ENCODE peak calls at places on chromosomes 12 and 14, in seven cellular contexts. Q, F, N, W, L, O and G are unnamed samples.

GRCh38 chr14:100221419-100222218 is 17.3 kb upstream of the YY1 start:
- DNase-seq in Q (peak), F (peak), N (no peak), W (peak), L (no peak), O (no peak), G (no peak)

GRCh38 chr14:84107835-84108343 is 1422.1 kb upstream of the FLRT2 start:
- DNase-seq in Q (no peak), F (no peak), N (no peak), W (no peak), L (no peak), O (no peak), G (no peak)

GRCh38 chr12:43407816-43408645 is 144.0 kb downstream of the ADAMTS20 start:
- DNase-seq in Q (no peak), F (peak), N (no peak), W (no peak), L (no peak), O (no peak), G (no peak)

GRCh38 chr12:119868992-119869391 is 8.1 kb downstream of the CIT start:
- DNase-seq in Q (no peak), F (no peak), N (no peak), W (peak), L (no peak), O (no peak), G (no peak)

GRCh38 chr12:48764521-48764920 is 24.4 kb downstream of the ADCY6 start:
- DNase-seq in Q (no peak), F (peak), N (no peak), W (peak), L (no peak), O (no peak), G (no peak)

GRCh38 chr14:75141967-75142366 is 15.1 kb upstream of the NEK9 start:
- DNase-seq in Q (no peak), F (peak), N (no peak), W (no peak), L (no peak), O (no peak), G (no peak)

GRCh38 chr14:81323621-81324400 is 76.3 kb downstream of the STON2 start:
- DNase-seq in Q (peak), F (peak), N (no peak), W (peak), L (no peak), O (no peak), G (peak)

GRCh38 chr12:98893601-98894411 is 248.7 kb downstream of the APAF1 start:
- DNase-seq in Q (no peak), F (no peak), N (no peak), W (no peak), L (no peak), O (no peak), G (no peak)

GRCh38 chr14:56185991-56186390 is 67.8 kb downstream of the PELI2 start:
- DNase-seq in Q (no peak), F (no peak), N (no peak), W (peak), L (no peak), O (no peak), G (no peak)

GRCh38 chr14:50047274-50047676 is 69.1 kb downstream of the VCPKMT start:
- DNase-seq in Q (peak), F (peak), N (no peak), W (peak), L (no peak), O (no peak), G (no peak)

GRCh38 chr14:54567634-54568561 is 970 bp downstream of the SAMD4A start:
- DNase-seq in Q (peak), F (peak), N (peak), W (peak), L (peak), O (peak), G (no peak)

GRCh38 chr12:107458163-107458562 is 227.4 kb upstream of the PWP1 start:
- DNase-seq in Q (no peak), F (no peak), N (no peak), W (peak), L (no peak), O (no peak), G (no peak)

GRCh38 chr12:121688966-121689365 is 19.5 kb upstream of the MORN3 start:
- DNase-seq in Q (no peak), F (no peak), N (no peak), W (no peak), L (no peak), O (no peak), G (no peak)

GRCh38 chr12:34405286-34406227 is 383.3 kb downstream of the ALG10 start:
- DNase-seq in Q (peak), F (no peak), N (peak), W (no peak), L (peak), O (peak), G (no peak)

GRCh38 chr12:121800694-121801600 is 2.9 kb upstream of the SETD1B start:
- DNase-seq in Q (peak), F (peak), N (peak), W (peak), L (peak), O (no peak), G (no peak)

GRCh38 chr12:27279836-27280235 is 35.8 kb downstream of the STK38L start:
- DNase-seq in Q (no peak), F (peak), N (no peak), W (peak), L (no peak), O (no peak), G (no peak)

GRCh38 chr12:76256904-76257303 is 91.3 kb downstream of the BBS10 start:
- DNase-seq in Q (no peak), F (no peak), N (no peak), W (no peak), L (no peak), O (no peak), G (no peak)

GRCh38 chr14:54902521-54903420 is at the start of gene GCH1:
- DNase-seq in Q (peak), F (peak), N (peak), W (peak), L (no peak), O (peak), G (no peak)

GRCh38 chr12:27272375-27273028 is 28.4 kb downstream of the STK38L start:
- DNase-seq in Q (no peak), F (no peak), N (no peak), W (peak), L (no peak), O (no peak), G (no peak)

GRCh38 chr12:547883-548470 is 88.2 kb downstream of the B4GALNT3 start:
- DNase-seq in Q (no peak), F (no peak), N (no peak), W (no peak), L (no peak), O (no peak), G (no peak)

GRCh38 chr12:87953257-87953860 is 75.8 kb downstream of the C12orf50 start:
- DNase-seq in Q (no peak), F (peak), N (no peak), W (no peak), L (no peak), O (no peak), G (no peak)

GRCh38 chr14:28707814-28708213 is 58.8 kb upstream of the FOXG1 start:
- DNase-seq in Q (no peak), F (peak), N (no peak), W (no peak), L (no peak), O (no peak), G (peak)

GRCh38 chr12:115232455-115233156 is 548.6 kb upstream of the TBX3 start:
- DNase-seq in Q (no peak), F (no peak), N (no peak), W (no peak), L (no peak), O (no peak), G (no peak)

GRCh38 chr14:93909429-93910128 is 17.6 kb upstream of the FAM181A start:
- DNase-seq in Q (no peak), F (no peak), N (no peak), W (no peak), L (no peak), O (no peak), G (no peak)

GRCh38 chr12:112750971-112751370 is 40.6 kb upstream of the RPH3A start:
- DNase-seq in Q (no peak), F (peak), N (no peak), W (no peak), L (no peak), O (no peak), G (no peak)

GRCh38 chr14:30708157-30708556 is 86.0 kb downstream of the SCFD1 start:
- DNase-seq in Q (no peak), F (no peak), N (no peak), W (no peak), L (no peak), O (no peak), G (no peak)

GRCh38 chr12:115916910-115917668 is 360.4 kb downstream of the MED13L start:
- DNase-seq in Q (peak), F (peak), N (peak), W (peak), L (peak), O (peak), G (no peak)

GRCh38 chr12:121212875-121213274 is 2.9 kb downstream of the P2RX4 start:
- DNase-seq in Q (no peak), F (no peak), N (peak), W (no peak), L (no peak), O (no peak), G (no peak)

GRCh38 chr12:67624355-67624754 is 24.2 kb upstream of the DYRK2 start:
- DNase-seq in Q (no peak), F (no peak), N (no peak), W (no peak), L (no peak), O (no peak), G (no peak)

GRCh38 chr12:38983117-38983571 is 77.8 kb upstream of the CPNE8 start:
- DNase-seq in Q (no peak), F (no peak), N (no peak), W (peak), L (no peak), O (no peak), G (no peak)

GRCh38 chr14:69673578-69674305 is 62.3 kb downstream of the SUSD6 start:
- DNase-seq in Q (no peak), F (no peak), N (no peak), W (peak), L (no peak), O (no peak), G (no peak)

GRCh38 chr14:29671034-29671433 is 256.6 kb downstream of the PRKD1 start:
- DNase-seq in Q (no peak), F (no peak), N (no peak), W (no peak), L (no peak), O (no peak), G (no peak)

GRCh38 chr14:63186453-63186852 is 17.8 kb upstream of the RHOJ start:
- DNase-seq in Q (no peak), F (peak), N (no peak), W (no peak), L (no peak), O (no peak), G (no peak)

GRCh38 chr12:44294649-44295048 is 458.8 kb downstream of the TMEM117 start:
- DNase-seq in Q (no peak), F (no peak), N (no peak), W (no peak), L (no peak), O (no peak), G (no peak)

GRCh38 chr12:105092336-105092735 is 8.1 kb upstream of the ALDH1L2 start:
- DNase-seq in Q (no peak), F (peak), N (no peak), W (peak), L (no peak), O (no peak), G (no peak)

GRCh38 chr14:105066285-105067071 is 1.2 kb upstream of the GPR132 start:
- DNase-seq in Q (no peak), F (no peak), N (peak), W (no peak), L (no peak), O (no peak), G (no peak)
- H3K27ac ChIP-seq in Q (peak), F (no peak), N (no peak), W (peak), L (no peak), O (no peak), G (no peak)

GRCh38 chr14:64510825-64511679 is 6.5 kb downstream of the ZBTB1 start:
- DNase-seq in Q (peak), F (peak), N (no peak), W (peak), L (peak), O (no peak), G (no peak)

GRCh38 chr14:64508215-64508776 is 3.7 kb downstream of the ZBTB1 start:
- DNase-seq in Q (no peak), F (no peak), N (no peak), W (no peak), L (no peak), O (no peak), G (no peak)

GRCh38 chr14:64509036-64509435 is 4.5 kb downstream of the ZBTB1 start:
- DNase-seq in Q (peak), F (no peak), N (no peak), W (no peak), L (no peak), O (no peak), G (no peak)

GRCh38 chr14:64507376-64508156 is 3.0 kb downstream of the ZBTB1 start:
- DNase-seq in Q (no peak), F (peak), N (no peak), W (no peak), L (no peak), O (no peak), G (peak)

GRCh38 chr14:64510127-64510808 is 5.7 kb downstream of the ZBTB1 start:
- DNase-seq in Q (no peak), F (no peak), N (no peak), W (no peak), L (no peak), O (no peak), G (no peak)
- H3K27ac ChIP-seq in Q (peak), F (peak), N (no peak), W (peak), L (no peak), O (peak), G (peak)

GRCh38 chr12:124296295-124296915 is 1.5 kb downstream of the RFLNA start:
- DNase-seq in Q (no peak), F (no peak), N (peak), W (peak), L (no peak), O (no peak), G (no peak)
- H3K27ac ChIP-seq in Q (no peak), F (no peak), N (no peak), W (peak), L (peak), O (no peak), G (no peak)

DNA sequence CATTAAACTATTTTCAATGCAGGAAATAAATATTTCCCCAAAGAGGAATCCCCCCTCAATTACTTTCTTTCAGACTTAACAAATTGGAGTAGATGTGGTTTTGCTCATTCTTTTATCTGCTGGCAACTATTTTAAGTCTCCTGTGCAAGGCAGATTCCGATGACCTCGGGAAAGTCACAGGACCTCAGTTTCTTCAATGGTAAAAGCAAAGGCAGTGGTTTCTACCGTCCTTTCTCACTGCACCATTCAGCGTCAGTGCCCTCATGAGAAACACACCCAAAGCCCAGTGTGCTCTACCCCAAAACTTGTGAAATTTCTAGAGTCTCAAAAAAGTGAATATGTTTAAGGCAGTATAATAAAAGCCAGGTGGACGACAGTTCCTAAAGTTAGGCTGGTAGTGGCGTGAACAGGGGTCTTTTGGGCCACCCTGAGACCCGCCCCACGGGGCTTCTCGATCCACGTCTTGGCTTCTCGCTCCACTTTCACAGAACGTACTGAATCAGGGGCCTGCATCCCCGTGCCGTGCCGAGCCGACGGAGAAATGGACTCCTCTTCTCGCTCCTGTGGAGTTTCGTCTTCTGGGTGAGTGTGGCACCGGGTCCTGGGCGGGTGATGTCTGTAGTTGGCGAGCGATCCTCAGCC is 1.3 kb upstream of the ARHGAP5 start:
- DNase-seq in Q (peak), F (peak), N (peak), W (no peak), L (no peak), O (peak), G (no peak)
- H3K27ac ChIP-seq in Q (peak), F (peak), N (peak), W (peak), L (peak), O (peak), G (peak)

DNA sequence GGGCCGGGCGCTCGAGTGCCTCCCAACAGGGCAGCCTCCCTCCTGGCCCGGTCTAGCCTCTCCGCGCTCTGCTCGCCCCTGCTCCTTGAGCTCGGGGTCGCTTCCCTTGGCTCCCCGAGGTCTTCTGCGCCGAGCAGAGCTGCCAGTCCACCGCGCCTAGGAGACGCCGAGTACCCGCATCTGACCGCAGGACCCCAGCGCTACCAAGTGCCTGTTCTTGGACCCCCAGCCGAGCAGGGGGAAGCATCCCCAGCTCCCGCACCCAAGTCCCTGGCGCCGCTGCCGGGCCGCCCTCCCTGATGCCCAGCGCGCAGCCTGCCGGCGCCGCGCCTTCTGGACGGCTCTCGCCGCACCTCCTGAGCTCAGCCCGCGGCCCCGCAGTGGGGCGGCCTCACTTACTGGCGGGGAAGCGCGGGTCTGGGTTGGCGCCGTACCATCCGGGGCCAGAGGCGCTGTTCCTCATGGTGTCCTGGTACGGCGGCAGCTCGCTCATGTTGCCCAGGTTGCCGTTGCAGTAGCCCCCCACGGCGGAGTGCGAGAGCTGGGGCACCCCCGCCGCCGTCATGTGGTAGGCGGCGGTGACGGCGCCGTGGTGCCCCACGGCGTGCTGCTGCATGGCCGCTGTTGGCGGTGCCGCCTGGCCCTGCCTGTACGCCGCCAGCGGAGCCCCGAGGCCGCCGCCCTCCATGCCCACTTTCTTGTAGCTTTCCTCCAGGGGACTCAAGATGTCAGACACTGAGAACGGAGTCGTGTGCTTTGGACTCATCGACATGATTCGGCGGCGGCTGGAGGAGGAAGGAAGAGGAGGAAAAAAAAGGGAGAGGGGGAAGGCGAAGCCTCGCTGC is 1.2 kb downstream of the NKX2-1 start:
- DNase-seq in Q (no peak), F (no peak), N (no peak), W (no peak), L (no peak), O (no peak), G (no peak)
- H3K27ac ChIP-seq in Q (peak), F (no peak), N (no peak), W (no peak), L (no peak), O (no peak), G (no peak)

GRCh38 chr12:2797721-2798418 is 3.1 kb downstream of the FKBP4 start:
- DNase-seq in Q (no peak), F (no peak), N (no peak), W (no peak), L (no peak), O (no peak), G (no peak)
- H3K27ac ChIP-seq in Q (peak), F (no peak), N (no peak), W (no peak), L (no peak), O (peak), G (no peak)

GRCh38 chr14:61077946-61078738 is 97.1 kb downstream of the SLC38A6 start:
- DNase-seq in Q (no peak), F (peak), N (no peak), W (no peak), L (no peak), O (no peak), G (no peak)

GRCh38 chr14:61077437-61077836 is 96.4 kb downstream of the SLC38A6 start:
- DNase-seq in Q (no peak), F (peak), N (no peak), W (no peak), L (no peak), O (no peak), G (no peak)

GRCh38 chr14:61076531-61076930 is 95.5 kb downstream of the SLC38A6 start:
- DNase-seq in Q (no peak), F (no peak), N (no peak), W (no peak), L (no peak), O (no peak), G (no peak)

GRCh38 chr14:61074852-61075251 is 93.8 kb downstream of the SLC38A6 start:
- DNase-seq in Q (no peak), F (no peak), N (no peak), W (no peak), L (no peak), O (no peak), G (no peak)

GRCh38 chr14:61080591-61081010 is 99.6 kb downstream of the SLC38A6 start:
- DNase-seq in Q (no peak), F (no peak), N (no peak), W (no peak), L (no peak), O (no peak), G (no peak)
- H3K27ac ChIP-seq in Q (no peak), F (no peak), N (no peak), W (no peak), L (no peak), O (no peak), G (no peak)

GRCh38 chr14:68365228-68365627 is 427.6 kb downstream of the ZFP36L1 start:
- DNase-seq in Q (no peak), F (peak), N (no peak), W (no peak), L (no peak), O (no peak), G (peak)
- H3K27ac ChIP-seq in Q (peak), F (peak), N (no peak), W (peak), L (peak), O (peak), G (peak)

GRCh38 chr14:67653651-67654280 is 20.7 kb downstream of the VTI1B start:
- DNase-seq in Q (peak), F (no peak), N (no peak), W (no peak), L (no peak), O (no peak), G (no peak)
- H3K27ac ChIP-seq in Q (no peak), F (no peak), N (no peak), W (no peak), L (no peak), O (no peak), G (peak)

GRCh38 chr12:46263140-46264017 is 5.5 kb downstream of the SLC38A1 start:
- DNase-seq in Q (no peak), F (no peak), N (no peak), W (no peak), L (no peak), O (no peak), G (no peak)

GRCh38 chr12:46265734-46266133 is 3.1 kb downstream of the SLC38A1 start:
- DNase-seq in Q (no peak), F (no peak), N (no peak), W (no peak), L (no peak), O (no peak), G (no peak)

GRCh38 chr12:46264057-46264456 is 4.8 kb downstream of the SLC38A1 start:
- DNase-seq in Q (no peak), F (no peak), N (no peak), W (no peak), L (no peak), O (no peak), G (no peak)

GRCh38 chr12:46266382-46266791 is 2.5 kb downstream of the SLC38A1 start:
- DNase-seq in Q (no peak), F (peak), N (no peak), W (peak), L (no peak), O (no peak), G (no peak)

GRCh38 chr12:46265102-46265501 is 3.7 kb downstream of the SLC38A1 start:
- DNase-seq in Q (no peak), F (no peak), N (no peak), W (no peak), L (no peak), O (no peak), G (no peak)
- H3K27ac ChIP-seq in Q (no peak), F (no peak), N (no peak), W (no peak), L (no peak), O (no peak), G (peak)